ENCODE peak calls at places on chromosomes 6 and 20, in five cellular contexts. H is T-helper 2 cell; C is T-helper 17 cell; I is CD8-positive, alpha-beta memory T cell; R is OCI-LY7. Z is an unnamed sample.

GRCh38 chr20:63968928-63969760 is 586 bp downstream of the ZNF512B start:
- DNase-seq in I (peak), H (no peak), C (peak), R (no peak), Z (no peak)

GRCh38 chr6:91449539-91449938 is 862.7 kb upstream of the MAP3K7 start:
- DNase-seq in R (no peak), H (no peak), I (no peak), C (no peak), Z (no peak)

GRCh38 chr20:46013826-46014516 is 5.3 kb downstream of the MMP9 start:
- DNase-seq in R (peak), C (peak), H (peak), I (peak), Z (peak)

GRCh38 chr6:34748757-34749156 is 8.5 kb upstream of the SNRPC start:
- DNase-seq in C (no peak), R (no peak), H (no peak), I (no peak), Z (no peak)

GRCh38 chr6:66735106-66735890 is 1028.3 kb upstream of the EYS start:
- DNase-seq in C (no peak), R (no peak), H (no peak), I (no peak), Z (no peak)

GRCh38 chr20:62832951-62833391 is 16.1 kb downstream of the COL9A3 start:
- DNase-seq in R (no peak), I (no peak), C (no peak), H (no peak), Z (no peak)

GRCh38 chr6:116412270-116412669 is 41.5 kb downstream of the DSE start:
- DNase-seq in I (no peak), C (no peak), H (no peak), R (no peak), Z (no peak)

GRCh38 chr6:30684386-30685156 is 1.9 kb downstream of the PPP1R18 start:
- DNase-seq in H (no peak), I (peak), R (peak), C (peak), Z (peak)

GRCh38 chr6:31187780-31188194 is 17.3 kb upstream of the POU5F1 start:
- DNase-seq in I (no peak), R (no peak), C (no peak), H (no peak), Z (no peak)

GRCh38 chr6:27040244-27041042 is 207.1 kb upstream of the PRSS16 start:
- DNase-seq in R (no peak), I (no peak), C (no peak), H (no peak), Z (no peak)

GRCh38 chr6:46927066-46927465 is 5.3 kb upstream of the ADGRF5 start:
- DNase-seq in R (no peak), I (no peak), H (no peak), C (no peak), Z (no peak)

GRCh38 chr6:7973603-7974002 is 63.0 kb upstream of the TXNDC5 start:
- DNase-seq in C (no peak), H (no peak), I (no peak), R (no peak), Z (no peak)

GRCh38 chr6:138285800-138286199 is 67.5 kb upstream of the PBOV1 start:
- DNase-seq in H (no peak), I (no peak), C (no peak), R (no peak), Z (no peak)

GRCh38 chr6:47135772-47136171 is 93.6 kb upstream of the ADGRF1 start:
- DNase-seq in R (no peak), H (no peak), C (no peak), I (no peak), Z (no peak)

GRCh38 chr6:134166529-134167221 is 114.3 kb upstream of the SLC2A12 start:
- DNase-seq in H (no peak), R (no peak), I (no peak), C (no peak), Z (no peak)

GRCh38 chr6:105896052-105896820 is 189.9 kb upstream of the PRDM1 start:
- DNase-seq in R (peak), C (no peak), H (no peak), I (no peak), Z (no peak)

GRCh38 chr6:79330723-79331122 is 96.2 kb upstream of the HMGN3 start:
- DNase-seq in H (no peak), R (no peak), C (no peak), I (no peak), Z (no peak)

GRCh38 chr20:53751394-53752368 is 158.0 kb upstream of the ZNF217 start:
- DNase-seq in C (no peak), R (peak), I (peak), H (peak), Z (peak)

GRCh38 chr6:43865947-43866346 is 95.9 kb downstream of the VEGFA start:
- DNase-seq in C (no peak), H (no peak), I (no peak), R (no peak), Z (no peak)

GRCh38 chr6:167235005-167235404 is 56.1 kb upstream of the UNC93A start:
- DNase-seq in H (no peak), R (no peak), I (no peak), C (no peak), Z (no peak)

GRCh38 chr6:82006027-82006738 is 241.4 kb downstream of the IBTK start:
- DNase-seq in R (peak), H (no peak), C (no peak), I (no peak), Z (no peak)

GRCh38 chr6:161011509-161012480 is 20.2 kb downstream of the MAP3K4 start:
- DNase-seq in I (no peak), C (no peak), H (no peak), R (no peak), Z (no peak)

GRCh38 chr6:105087571-105088211 is 92.1 kb downstream of the POPDC3 start:
- DNase-seq in R (peak), C (no peak), I (peak), H (peak), Z (no peak)

GRCh38 chr20:58717278-58718091 is 24.9 kb downstream of the NPEPL1 start:
- DNase-seq in R (no peak), C (no peak), H (no peak), I (no peak), Z (no peak)

GRCh38 chr20:62219992-62220665 is at the start of gene HRH3:
- DNase-seq in R (peak), H (no peak), I (peak), C (peak), Z (no peak)

GRCh38 chr6:141483561-141484061 is 649.1 kb upstream of the GJE1 start:
- DNase-seq in R (peak), H (peak), I (peak), C (no peak), Z (peak)

GRCh38 chr20:57772349-57772964 is 62.6 kb upstream of the PMEPA1 start:
- DNase-seq in I (no peak), C (no peak), R (no peak), H (no peak), Z (no peak)

GRCh38 chr20:50003253-50003656 is 20.5 kb downstream of the SNAI1 start:
- DNase-seq in I (no peak), R (no peak), H (no peak), C (no peak), Z (no peak)

GRCh38 chr20:11118802-11119380 is 445.1 kb upstream of the JAG1 start:
- DNase-seq in I (no peak), H (no peak), R (no peak), C (no peak), Z (no peak)

GRCh38 chr6:4351857-4352669 is 216.7 kb upstream of the ECI2 start:
- DNase-seq in C (no peak), H (no peak), I (no peak), R (no peak), Z (no peak)

GRCh38 chr20:47438464-47439381 is 63.0 kb upstream of the NCOA3 start:
- DNase-seq in C (no peak), H (no peak), R (peak), I (no peak), Z (no peak)

GRCh38 chr6:11755725-11756124 is 22.9 kb downstream of the ADTRP start:
- DNase-seq in H (no peak), I (no peak), C (no peak), R (no peak), Z (no peak)

GRCh38 chr20:14264869-14265268 is 72.5 kb downstream of the FLRT3 start:
- DNase-seq in H (no peak), I (no peak), R (no peak), C (no peak), Z (no peak)

GRCh38 chr6:79798841-79799240 is 148.5 kb downstream of the ELOVL4 start:
- DNase-seq in H (no peak), C (no peak), R (no peak), I (no peak), Z (no peak)

GRCh38 chr6:154715449-154715848 is 17.8 kb upstream of the SCAF8 start:
- DNase-seq in I (no peak), C (no peak), H (no peak), R (no peak), Z (no peak)

GRCh38 chr20:63568986-63569949 is 4.8 kb downstream of the HELZ2 start:
- DNase-seq in H (no peak), R (no peak), C (no peak), I (no peak), Z (no peak)

GRCh38 chr20:48723308-48724264 is 104.2 kb downstream of the PREX1 start:
- DNase-seq in I (no peak), C (no peak), H (no peak), R (no peak), Z (no peak)